ENCODE peak calls at places on chromosomes 12 and 14, in seven cellular contexts. One of them, this sample, is unnamed.

GRCh38 chr12:67047634-67048033 is 221.5 kb upstream of the CAND1 start:
- DNase-seq in endodermal cell: no peak
- DNase-seq in CD8-positive, alpha-beta T cell: no peak
- DNase-seq in NT2/D1: no peak
- DNase-seq in tibial artery: no peak
- DNase-seq in ovary: no peak
- DNase-seq in mesenchymal stem cell: no peak
- DNase-seq in this sample: no peak

GRCh38 chr14:49512147-49512551 is 74.0 kb downstream of the RPS29 start:
- DNase-seq in endodermal cell: no peak
- DNase-seq in CD8-positive, alpha-beta T cell: no peak
- DNase-seq in NT2/D1: no peak
- DNase-seq in tibial artery: no peak
- DNase-seq in ovary: no peak
- DNase-seq in mesenchymal stem cell: no peak
- DNase-seq in this sample: peak

GRCh38 chr14:49497267-49497666 is 88.9 kb downstream of the RPS29 start:
- DNase-seq in endodermal cell: no peak
- DNase-seq in CD8-positive, alpha-beta T cell: no peak
- DNase-seq in NT2/D1: no peak
- DNase-seq in tibial artery: no peak
- DNase-seq in ovary: no peak
- DNase-seq in mesenchymal stem cell: no peak
- DNase-seq in this sample: no peak

GRCh38 chr14:63940387-63940786 is 87.6 kb downstream of the SYNE2 start:
- DNase-seq in endodermal cell: no peak
- DNase-seq in CD8-positive, alpha-beta T cell: no peak
- DNase-seq in NT2/D1: no peak
- DNase-seq in tibial artery: no peak
- DNase-seq in ovary: no peak
- DNase-seq in mesenchymal stem cell: no peak
- DNase-seq in this sample: no peak

GRCh38 chr14:98928418-98928817 is 343.6 kb downstream of the BCL11B start:
- DNase-seq in endodermal cell: peak
- DNase-seq in CD8-positive, alpha-beta T cell: no peak
- DNase-seq in NT2/D1: no peak
- DNase-seq in tibial artery: no peak
- DNase-seq in ovary: no peak
- DNase-seq in mesenchymal stem cell: no peak
- DNase-seq in this sample: no peak

GRCh38 chr14:100246809-100247428 is 8.0 kb downstream of the YY1 start:
- DNase-seq in endodermal cell: peak
- DNase-seq in CD8-positive, alpha-beta T cell: no peak
- DNase-seq in NT2/D1: peak
- DNase-seq in tibial artery: no peak
- DNase-seq in ovary: no peak
- DNase-seq in mesenchymal stem cell: peak
- DNase-seq in this sample: peak

GRCh38 chr12:55862286-55862685 is 19.6 kb upstream of the MMP19 start:
- DNase-seq in endodermal cell: no peak
- DNase-seq in CD8-positive, alpha-beta T cell: no peak
- DNase-seq in NT2/D1: no peak
- DNase-seq in tibial artery: no peak
- DNase-seq in ovary: no peak
- DNase-seq in mesenchymal stem cell: no peak
- DNase-seq in this sample: no peak

GRCh38 chr14:103518416-103519042 is 4.1 kb downstream of the CKB start:
- DNase-seq in endodermal cell: peak
- DNase-seq in CD8-positive, alpha-beta T cell: peak
- DNase-seq in NT2/D1: no peak
- DNase-seq in tibial artery: peak
- DNase-seq in ovary: peak
- DNase-seq in mesenchymal stem cell: peak
- DNase-seq in this sample: no peak

GRCh38 chr14:64279719-64280668 is 14.2 kb downstream of the ESR2 start:
- DNase-seq in endodermal cell: no peak
- DNase-seq in CD8-positive, alpha-beta T cell: no peak
- DNase-seq in NT2/D1: no peak
- DNase-seq in tibial artery: no peak
- DNase-seq in ovary: no peak
- DNase-seq in mesenchymal stem cell: no peak
- DNase-seq in this sample: no peak

GRCh38 chr12:5268424-5269210 is 163.3 kb upstream of the NTF3 start:
- DNase-seq in endodermal cell: peak
- DNase-seq in CD8-positive, alpha-beta T cell: no peak
- DNase-seq in NT2/D1: no peak
- DNase-seq in tibial artery: no peak
- DNase-seq in ovary: no peak
- DNase-seq in mesenchymal stem cell: no peak
- DNase-seq in this sample: no peak

GRCh38 chr12:114936148-114937099 is 252.4 kb upstream of the TBX3 start:
- DNase-seq in endodermal cell: peak
- DNase-seq in CD8-positive, alpha-beta T cell: no peak
- DNase-seq in NT2/D1: no peak
- DNase-seq in tibial artery: no peak
- DNase-seq in ovary: no peak
- DNase-seq in mesenchymal stem cell: peak
- DNase-seq in this sample: no peak

GRCh38 chr14:92503756-92504491 is 9.7 kb upstream of the RIN3 start:
- DNase-seq in endodermal cell: no peak
- DNase-seq in CD8-positive, alpha-beta T cell: no peak
- DNase-seq in NT2/D1: no peak
- DNase-seq in tibial artery: peak
- DNase-seq in ovary: no peak
- DNase-seq in mesenchymal stem cell: peak
- DNase-seq in this sample: peak

GRCh38 chr12:53380797-53381738 is 1.1 kb downstream of the SP1 start:
- DNase-seq in endodermal cell: peak
- DNase-seq in CD8-positive, alpha-beta T cell: no peak
- DNase-seq in NT2/D1: no peak
- DNase-seq in tibial artery: peak
- DNase-seq in ovary: no peak
- DNase-seq in mesenchymal stem cell: peak
- DNase-seq in this sample: peak

GRCh38 chr12:54378791-54379400 is 5.6 kb downstream of the ZNF385A start:
- DNase-seq in endodermal cell: peak
- DNase-seq in CD8-positive, alpha-beta T cell: no peak
- DNase-seq in NT2/D1: no peak
- DNase-seq in tibial artery: no peak
- DNase-seq in ovary: peak
- DNase-seq in mesenchymal stem cell: peak
- DNase-seq in this sample: no peak

GRCh38 chr14:71591929-71592328 is 340.3 kb upstream of the RGS6 start:
- DNase-seq in endodermal cell: no peak
- DNase-seq in CD8-positive, alpha-beta T cell: no peak
- DNase-seq in NT2/D1: no peak
- DNase-seq in tibial artery: no peak
- DNase-seq in ovary: no peak
- DNase-seq in mesenchymal stem cell: peak
- DNase-seq in this sample: peak

GRCh38 chr14:65360144-65360784 is 52.3 kb upstream of the FUT8 start:
- DNase-seq in endodermal cell: no peak
- DNase-seq in CD8-positive, alpha-beta T cell: no peak
- DNase-seq in NT2/D1: no peak
- DNase-seq in tibial artery: no peak
- DNase-seq in ovary: no peak
- DNase-seq in mesenchymal stem cell: no peak
- DNase-seq in this sample: no peak

GRCh38 chr14:87152701-87153100 is 840.3 kb downstream of the GALC start:
- DNase-seq in endodermal cell: peak
- DNase-seq in CD8-positive, alpha-beta T cell: no peak
- DNase-seq in NT2/D1: no peak
- DNase-seq in tibial artery: no peak
- DNase-seq in ovary: no peak
- DNase-seq in mesenchymal stem cell: no peak
- DNase-seq in this sample: no peak

DNA sequence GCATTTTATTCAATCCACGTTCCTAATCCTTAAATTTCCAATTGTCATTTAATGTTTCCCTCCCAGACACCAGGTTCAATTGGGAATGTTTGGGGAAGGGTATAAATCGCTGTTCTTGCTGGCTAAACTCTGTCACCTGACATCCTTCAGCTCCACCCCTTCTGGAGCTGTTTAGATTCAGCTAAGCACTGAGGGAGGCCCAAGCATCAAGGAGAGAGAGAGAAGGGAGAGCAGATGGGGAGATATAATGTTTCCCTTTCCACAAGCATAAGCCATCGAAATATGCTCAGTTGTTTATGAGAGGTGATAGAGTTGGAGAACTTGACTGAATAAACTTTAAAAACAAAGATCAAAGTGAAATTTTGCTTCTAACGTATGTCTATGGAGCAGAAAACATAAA is 1.8 kb downstream of the ABCC9 start:
- DNase-seq in endodermal cell: no peak
- DNase-seq in CD8-positive, alpha-beta T cell: no peak
- DNase-seq in NT2/D1: peak
- DNase-seq in tibial artery: no peak
- DNase-seq in ovary: no peak
- DNase-seq in mesenchymal stem cell: no peak
- DNase-seq in this sample: no peak
- H3K4me3 ChIP-seq in endodermal cell: no peak
- H3K4me3 ChIP-seq in CD8-positive, alpha-beta T cell: no peak
- H3K4me3 ChIP-seq in NT2/D1: no peak
- H3K4me3 ChIP-seq in tibial artery: peak
- H3K4me3 ChIP-seq in ovary: peak
- H3K4me3 ChIP-seq in mesenchymal stem cell: peak
- H3K4me3 ChIP-seq in this sample: no peak

GRCh38 chr12:116121453-116121871 is 156.0 kb downstream of the MED13L start:
- DNase-seq in endodermal cell: no peak
- DNase-seq in CD8-positive, alpha-beta T cell: no peak
- DNase-seq in NT2/D1: no peak
- DNase-seq in tibial artery: no peak
- DNase-seq in ovary: no peak
- DNase-seq in mesenchymal stem cell: no peak
- DNase-seq in this sample: peak
- H3K4me3 ChIP-seq in endodermal cell: no peak
- H3K4me3 ChIP-seq in CD8-positive, alpha-beta T cell: no peak
- H3K4me3 ChIP-seq in NT2/D1: no peak
- H3K4me3 ChIP-seq in tibial artery: no peak
- H3K4me3 ChIP-seq in ovary: no peak
- H3K4me3 ChIP-seq in mesenchymal stem cell: peak
- H3K4me3 ChIP-seq in this sample: peak

GRCh38 chr12:6337958-6338406 is 3.9 kb downstream of the TNFRSF1A start:
- DNase-seq in endodermal cell: peak
- DNase-seq in CD8-positive, alpha-beta T cell: no peak
- DNase-seq in NT2/D1: no peak
- DNase-seq in tibial artery: no peak
- DNase-seq in ovary: no peak
- DNase-seq in mesenchymal stem cell: peak
- DNase-seq in this sample: peak

GRCh38 chr12:6336859-6337744 is 4.8 kb downstream of the TNFRSF1A start:
- DNase-seq in endodermal cell: no peak
- DNase-seq in CD8-positive, alpha-beta T cell: peak
- DNase-seq in NT2/D1: no peak
- DNase-seq in tibial artery: no peak
- DNase-seq in ovary: no peak
- DNase-seq in mesenchymal stem cell: no peak
- DNase-seq in this sample: peak

GRCh38 chr12:6335451-6336078 is 6.3 kb downstream of the TNFRSF1A start:
- DNase-seq in endodermal cell: peak
- DNase-seq in CD8-positive, alpha-beta T cell: peak
- DNase-seq in NT2/D1: no peak
- DNase-seq in tibial artery: peak
- DNase-seq in ovary: peak
- DNase-seq in mesenchymal stem cell: peak
- DNase-seq in this sample: peak

GRCh38 chr12:6334940-6335450 is 6.9 kb downstream of the TNFRSF1A start:
- DNase-seq in endodermal cell: peak
- DNase-seq in CD8-positive, alpha-beta T cell: no peak
- DNase-seq in NT2/D1: no peak
- DNase-seq in tibial artery: no peak
- DNase-seq in ovary: no peak
- DNase-seq in mesenchymal stem cell: peak
- DNase-seq in this sample: peak

DNA sequence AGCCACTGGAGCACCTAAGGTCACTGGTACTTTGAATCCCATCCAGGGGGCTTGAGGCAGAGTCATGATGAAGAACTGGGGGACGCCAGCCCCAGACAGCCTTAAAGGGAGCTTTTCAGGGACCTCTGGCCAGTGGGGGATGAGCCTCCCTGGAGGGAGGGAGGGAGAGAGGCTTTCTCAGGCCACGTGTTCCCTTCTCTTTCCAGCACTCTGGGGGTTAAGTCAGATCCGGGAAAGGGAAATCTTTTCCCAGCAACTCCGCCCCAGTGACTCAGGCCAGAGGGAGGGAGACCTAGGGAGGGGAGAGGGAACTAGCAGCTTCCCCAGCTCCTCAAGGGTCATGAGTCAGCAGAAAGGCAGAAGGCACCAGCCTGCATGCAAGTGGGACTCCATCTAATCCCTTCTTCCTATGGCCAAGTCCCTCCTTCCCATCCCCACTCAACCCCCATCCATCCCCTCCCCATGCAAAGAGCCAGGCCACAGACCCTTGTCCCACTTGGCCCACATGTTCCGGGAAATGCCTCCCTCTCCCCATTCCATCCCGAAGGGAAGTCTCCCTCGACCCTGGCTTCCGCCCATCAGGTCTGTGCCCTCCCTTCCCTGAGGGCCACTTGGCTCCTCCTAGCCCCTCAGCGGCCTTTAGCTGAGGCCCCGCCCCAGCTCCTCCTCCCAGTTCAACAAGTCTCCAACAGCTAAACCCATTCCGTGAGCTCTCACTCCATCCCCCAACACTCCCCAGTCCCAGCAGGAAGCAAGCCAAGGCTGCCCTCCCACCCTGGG is 5.6 kb downstream of the TNFRSF1A start:
- DNase-seq in endodermal cell: peak
- DNase-seq in CD8-positive, alpha-beta T cell: peak
- DNase-seq in NT2/D1: peak
- DNase-seq in tibial artery: peak
- DNase-seq in ovary: peak
- DNase-seq in mesenchymal stem cell: peak
- DNase-seq in this sample: peak
- H3K4me3 ChIP-seq in endodermal cell: peak
- H3K4me3 ChIP-seq in CD8-positive, alpha-beta T cell: peak
- H3K4me3 ChIP-seq in NT2/D1: peak
- H3K4me3 ChIP-seq in tibial artery: peak
- H3K4me3 ChIP-seq in ovary: peak
- H3K4me3 ChIP-seq in mesenchymal stem cell: peak
- H3K4me3 ChIP-seq in this sample: peak

GRCh38 chr14:101876539-101876938 is 87.8 kb upstream of the DYNC1H1 start:
- DNase-seq in endodermal cell: no peak
- DNase-seq in CD8-positive, alpha-beta T cell: peak
- DNase-seq in NT2/D1: no peak
- DNase-seq in tibial artery: peak
- DNase-seq in ovary: no peak
- DNase-seq in mesenchymal stem cell: peak
- DNase-seq in this sample: peak
- H3K4me3 ChIP-seq in endodermal cell: no peak
- H3K4me3 ChIP-seq in CD8-positive, alpha-beta T cell: peak
- H3K4me3 ChIP-seq in NT2/D1: no peak
- H3K4me3 ChIP-seq in tibial artery: no peak
- H3K4me3 ChIP-seq in ovary: no peak
- H3K4me3 ChIP-seq in mesenchymal stem cell: no peak
- H3K4me3 ChIP-seq in this sample: no peak

GRCh38 chr12:109707470-109707821 is 6.2 kb upstream of the FAM222A start:
- DNase-seq in endodermal cell: no peak
- DNase-seq in CD8-positive, alpha-beta T cell: no peak
- DNase-seq in NT2/D1: no peak
- DNase-seq in tibial artery: no peak
- DNase-seq in ovary: no peak
- DNase-seq in mesenchymal stem cell: no peak
- DNase-seq in this sample: no peak
- H3K4me3 ChIP-seq in endodermal cell: no peak
- H3K4me3 ChIP-seq in CD8-positive, alpha-beta T cell: no peak
- H3K4me3 ChIP-seq in NT2/D1: no peak
- H3K4me3 ChIP-seq in tibial artery: no peak
- H3K4me3 ChIP-seq in ovary: no peak
- H3K4me3 ChIP-seq in mesenchymal stem cell: no peak
- H3K4me3 ChIP-seq in this sample: no peak